ENCODE peak calls at places on chromosomes 3 and 15, in four cellular contexts. J is IMR-90, W is H7, U is left ventricle myocardium inferior. C is an unnamed sample.

GRCh38 chr15:66679657-66680108 is 22.4 kb upstream of the SMAD6 start:
- DNase-seq in W (peak; percentile 72), U (peak; percentile 52), J (peak; percentile 20), C (peak; percentile 78)

GRCh38 chr3:123024056-123024455 is 3.5 kb downstream of the SEMA5B start:
- DNase-seq in J (no peak), U (no peak), W (no peak), C (no peak)

GRCh38 chr3:8643693-8644365 is 769 bp downstream of the SSUH2 start:
- DNase-seq in W (no peak), U (no peak), J (no peak), C (no peak)

GRCh38 chr3:191492601-191493000 is 31.6 kb downstream of the PYDC2 start:
- DNase-seq in W (no peak), J (peak; percentile 0), U (no peak), C (peak; percentile 12)

GRCh38 chr15:69608661-69609060 is 156.0 kb downstream of the RPLP1 start:
- DNase-seq in U (no peak), J (no peak), W (no peak), C (no peak)

GRCh38 chr15:81950841-81951414 is 94.9 kb downstream of the MEX3B start:
- DNase-seq in J (peak; percentile 75), W (peak; percentile 17), U (no peak), C (peak; percentile 59)

GRCh38 chr15:97517726-97518125 is 442.8 kb upstream of the ARRDC4 start:
- DNase-seq in U (no peak), W (no peak), J (no peak), C (no peak)

GRCh38 chr3:54427951-54428871 is 305.9 kb downstream of the CACNA2D3 start:
- DNase-seq in U (peak; percentile 22), J (peak; percentile 76), W (peak; percentile 24), C (peak; percentile 81)

GRCh38 chr3:194396897-194397756 is 1.9 kb downstream of the GP5 start:
- DNase-seq in W (peak; percentile 72), U (no peak), J (no peak), C (no peak)

GRCh38 chr15:87267798-87268197 is 988.7 kb downstream of the NTRK3 start:
- DNase-seq in W (no peak), J (peak; percentile 36), U (no peak), C (peak; percentile 62)

GRCh38 chr3:175704366-175705041 is 845.4 kb downstream of the NAALADL2 start:
- DNase-seq in W (no peak), J (peak; percentile 7), U (no peak), C (no peak)

GRCh38 chr15:58517252-58517681 is 85.5 kb downstream of the LIPC start:
- DNase-seq in U (no peak), W (no peak), J (no peak), C (no peak)

GRCh38 chr15:71103102-71103676 is 12.1 kb upstream of the THSD4 start:
- DNase-seq in U (peak; percentile 23), J (peak; percentile 68), W (peak; percentile 17), C (peak; percentile 72)

GRCh38 chr15:70421197-70421482 is 323.4 kb upstream of the TLE3 start:
- DNase-seq in W (no peak), U (no peak), J (no peak), C (no peak)

GRCh38 chr3:94317054-94317453 is 254.2 kb downstream of the NSUN3 start:
- DNase-seq in W (no peak), J (no peak), U (no peak), C (no peak)

GRCh38 chr3:13069495-13069894 is 3.7 kb downstream of the IQSEC1 start:
- DNase-seq in U (no peak), J (no peak), W (no peak), C (no peak)

GRCh38 chr3:112512320-112512719 is 13.0 kb upstream of the BTLA start:
- DNase-seq in U (no peak), W (no peak), J (no peak), C (no peak)

GRCh38 chr3:95277614-95278013 is 1214.8 kb downstream of the NSUN3 start:
- DNase-seq in W (no peak), U (no peak), J (no peak), C (no peak)

GRCh38 chr3:172595648-172596393 is 72.6 kb upstream of the TNFSF10 start:
- DNase-seq in U (no peak), W (peak; percentile 49), J (peak; percentile 40), C (peak; percentile 64)

GRCh38 chr15:81573098-81573746 is 199.2 kb upstream of the TMC3 start:
- DNase-seq in U (no peak), J (no peak), W (no peak), C (no peak)

GRCh38 chr15:81113204-81113657 is 20.8 kb upstream of the CFAP161 start:
- DNase-seq in U (no peak), W (no peak), J (no peak), C (no peak)

GRCh38 chr3:43531835-43532234 is 90.0 kb downstream of the ANO10 start:
- DNase-seq in J (peak; percentile 78), U (no peak), W (no peak), C (peak; percentile 84)

GRCh38 chr15:88908697-88909621 is 4.2 kb downstream of the MFGE8 start:
- DNase-seq in W (peak; percentile 35), J (peak; percentile 73), U (no peak), C (peak; percentile 34)

GRCh38 chr15:50049871-50050270 is 69.2 kb downstream of the ATP8B4 start:
- DNase-seq in J (peak; percentile 91), U (no peak), W (no peak), C (peak; percentile 52)

GRCh38 chr3:87397210-87397609 is 120.8 kb upstream of the POU1F1 start:
- DNase-seq in W (no peak), J (peak; percentile 0), U (no peak), C (no peak)

GRCh38 chr3:29245441-29245840 is 35.4 kb upstream of the RBMS3 start:
- DNase-seq in U (no peak), J (no peak), W (no peak), C (peak; percentile 26)

GRCh38 chr3:161171113-161171512 is 50.0 kb upstream of the NMD3 start:
- DNase-seq in J (peak; percentile 72), W (no peak), U (peak; percentile 60), C (peak; percentile 85)

GRCh38 chr3:99901200-99901926 is 83.7 kb downstream of the CMSS1 start:
- DNase-seq in W (no peak), J (peak; percentile 77), U (no peak), C (peak; percentile 87)

GRCh38 chr3:142318331-142318730 is 92.9 kb upstream of the GK5 start:
- DNase-seq in J (peak; percentile 38), U (no peak), W (no peak), C (peak; percentile 42)

GRCh38 chr15:92810418-92811138 is 89.5 kb upstream of the CHD2 start:
- DNase-seq in W (peak; percentile 42), J (peak; percentile 78), U (peak; percentile 83), C (peak; percentile 88)

GRCh38 chr15:92809880-92810361 is 90.2 kb upstream of the CHD2 start:
- DNase-seq in U (no peak), W (peak; percentile 43), J (peak; percentile 68), C (peak; percentile 60)

GRCh38 chr15:92812271-92812670 is 87.9 kb upstream of the CHD2 start:
- DNase-seq in U (no peak), W (no peak), J (no peak), C (no peak)

GRCh38 chr15:92813440-92813839 is 86.7 kb upstream of the CHD2 start:
- DNase-seq in J (no peak), U (no peak), W (no peak), C (no peak)

GRCh38 chr15:92811514-92811913 is 88.6 kb upstream of the CHD2 start:
- DNase-seq in U (no peak), W (no peak), J (no peak), C (no peak)
- H3K4me3 ChIP-seq in U (peak overlapping the region; percentile 75), W (no peak overlapping the region), J (no peak overlapping the region), C (no peak overlapping the region)

GRCh38 chr3:16370503-16370871 is 105.5 kb downstream of the OXNAD1 start:
- DNase-seq in W (no peak), U (no peak), J (no peak), C (no peak)
- H3K4me3 ChIP-seq in W (no peak overlapping the region), U (peak overlapping the region; percentile 29), J (no peak overlapping the region), C (no peak overlapping the region)

GRCh38 chr15:41975679-41976078 is 3.3 kb upstream of the EHD4 start:
- DNase-seq in J (no peak), W (no peak), U (no peak), C (no peak)
- H3K4me3 ChIP-seq in J (no peak overlapping the region), W (no peak overlapping the region), U (no peak overlapping the region), C (no peak overlapping the region)

GRCh38 chr3:196115678-196116083 is 33.8 kb upstream of the TFRC start:
- DNase-seq in U (no peak), W (no peak), J (no peak), C (no peak)

GRCh38 chr3:196108075-196108743 is 26.3 kb upstream of the TFRC start:
- DNase-seq in U (no peak), W (peak; percentile 80), J (no peak), C (no peak)

GRCh38 chr3:196117809-196118208 is 35.9 kb upstream of the TFRC start:
- DNase-seq in U (no peak), J (no peak), W (no peak), C (no peak)

GRCh38 chr3:196111939-196112386 is 30.1 kb upstream of the TFRC start:
- DNase-seq in W (no peak), U (no peak), J (no peak), C (no peak)
- H3K4me3 ChIP-seq in W (no peak overlapping the region), U (no peak overlapping the region), J (no peak overlapping the region), C (no peak overlapping the region)

GRCh38 chr3:170419301-170420087 is 826 bp downstream of the CLDN11 start:
- DNase-seq in U (no peak), W (peak; percentile 89), J (peak; percentile 41), C (peak; percentile 41)

GRCh38 chr3:170423001-170423615 is 4.4 kb downstream of the CLDN11 start:
- DNase-seq in U (no peak), W (no peak), J (no peak), C (no peak)

GRCh38 chr3:170421758-170422157 is 3.1 kb downstream of the CLDN11 start:
- DNase-seq in W (no peak), J (no peak), U (no peak), C (no peak)

GRCh38 chr3:170420307-170420821 is 1.7 kb downstream of the CLDN11 start:
- DNase-seq in U (no peak), W (peak; percentile 72), J (peak; percentile 47), C (peak; percentile 70)

DNA sequence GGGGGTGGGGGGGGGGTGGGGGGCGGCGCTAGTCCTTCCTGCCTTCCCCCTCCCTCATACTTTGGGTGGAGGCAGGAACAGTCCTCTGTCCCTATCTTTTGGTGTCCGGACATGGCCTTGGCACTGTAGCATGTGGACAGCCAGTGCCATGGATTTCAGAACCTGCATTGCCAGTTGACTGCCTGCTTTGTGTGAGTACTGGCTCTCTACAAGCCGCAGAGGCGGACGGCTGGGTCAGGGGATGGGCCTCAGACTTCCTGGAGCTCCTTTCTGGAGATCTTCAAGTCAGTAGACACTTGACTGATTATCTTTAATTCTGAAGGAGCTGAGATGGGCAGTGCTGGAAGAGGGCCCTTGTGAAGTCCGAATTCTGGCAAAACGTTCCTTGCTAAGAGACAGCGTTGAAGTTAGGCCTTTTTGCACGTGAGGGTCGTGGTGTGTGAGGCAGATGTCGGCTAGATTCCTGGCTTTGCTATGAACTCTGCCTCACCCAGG is 2.5 kb downstream of the CLDN11 start:
- DNase-seq in W (peak; percentile 40), J (peak; percentile 44), U (peak; percentile 21), C (peak; percentile 31)
- H3K4me3 ChIP-seq in W (peak overlapping the region; percentile 4), J (peak overlapping the region; percentile 46), U (peak overlapping the region; percentile 70), C (peak overlapping the region; percentile 6)

C was measured in cardiac fibroblast.